ENCODE peak calls at places on chromosomes 3 and 15, in seven cellular contexts. One of them, this sample, is unnamed. For H3K4me1 and H3K27me3, the result is how much of the 10 kb centered on the place peaks cover.

GRCh38 chr15:40379853-40380252 is 2.7 kb upstream of the KNSTRN start:
- DNase-seq in psoas muscle: peak
- DNase-seq in heart left ventricle: peak
- DNase-seq in SK-N-SH: no peak
- DNase-seq in HepG2: peak
- DNase-seq in fibroblast of lung: peak
- DNase-seq in MM.1S: no peak
- DNase-seq in this sample: peak

GRCh38 chr3:81425198-81425868 is 336.1 kb downstream of the GBE1 start:
- DNase-seq in psoas muscle: no peak
- DNase-seq in heart left ventricle: no peak
- DNase-seq in SK-N-SH: no peak
- DNase-seq in HepG2: no peak
- DNase-seq in fibroblast of lung: no peak
- DNase-seq in MM.1S: no peak
- DNase-seq in this sample: no peak

GRCh38 chr3:185959609-185960517 is 22.0 kb upstream of the TRA2B start:
- DNase-seq in psoas muscle: no peak
- DNase-seq in heart left ventricle: no peak
- DNase-seq in SK-N-SH: no peak
- DNase-seq in HepG2: peak
- DNase-seq in fibroblast of lung: peak
- DNase-seq in MM.1S: no peak
- DNase-seq in this sample: no peak

GRCh38 chr15:25738171-25738792 is 124.8 kb downstream of the ATP10A start:
- DNase-seq in psoas muscle: no peak
- DNase-seq in heart left ventricle: no peak
- DNase-seq in SK-N-SH: no peak
- DNase-seq in HepG2: no peak
- DNase-seq in fibroblast of lung: peak
- DNase-seq in MM.1S: no peak
- DNase-seq in this sample: no peak

GRCh38 chr3:107487490-107487889 is 35.3 kb upstream of the BBX start:
- DNase-seq in psoas muscle: no peak
- DNase-seq in heart left ventricle: no peak
- DNase-seq in SK-N-SH: no peak
- DNase-seq in HepG2: no peak
- DNase-seq in fibroblast of lung: no peak
- DNase-seq in MM.1S: no peak
- DNase-seq in this sample: no peak

GRCh38 chr3:185318136-185318535 is 44.8 kb upstream of the MAP3K13 start:
- DNase-seq in psoas muscle: no peak
- DNase-seq in heart left ventricle: no peak
- DNase-seq in SK-N-SH: no peak
- DNase-seq in HepG2: peak
- DNase-seq in fibroblast of lung: no peak
- DNase-seq in MM.1S: no peak
- DNase-seq in this sample: no peak

GRCh38 chr3:69791111-69791510 is 51.8 kb downstream of the MITF start:
- DNase-seq in psoas muscle: peak
- DNase-seq in heart left ventricle: peak
- DNase-seq in SK-N-SH: no peak
- DNase-seq in HepG2: no peak
- DNase-seq in fibroblast of lung: peak
- DNase-seq in MM.1S: no peak
- DNase-seq in this sample: peak

GRCh38 chr3:100902572-100902971 is 90.6 kb downstream of the ABI3BP start:
- DNase-seq in psoas muscle: no peak
- DNase-seq in heart left ventricle: no peak
- DNase-seq in SK-N-SH: no peak
- DNase-seq in HepG2: no peak
- DNase-seq in fibroblast of lung: no peak
- DNase-seq in MM.1S: no peak
- DNase-seq in this sample: no peak

GRCh38 chr3:126811530-126811929 is 107.5 kb downstream of the CHCHD6 start:
- DNase-seq in psoas muscle: no peak
- DNase-seq in heart left ventricle: no peak
- DNase-seq in SK-N-SH: no peak
- DNase-seq in HepG2: no peak
- DNase-seq in fibroblast of lung: peak
- DNase-seq in MM.1S: no peak
- DNase-seq in this sample: no peak

GRCh38 chr3:187385296-187385695 is 17.1 kb downstream of the RTP4 start:
- DNase-seq in psoas muscle: no peak
- DNase-seq in heart left ventricle: no peak
- DNase-seq in SK-N-SH: no peak
- DNase-seq in HepG2: no peak
- DNase-seq in fibroblast of lung: no peak
- DNase-seq in MM.1S: no peak
- DNase-seq in this sample: no peak

GRCh38 chr15:80744411-80744810 is 34.8 kb upstream of the CEMIP start:
- DNase-seq in psoas muscle: no peak
- DNase-seq in heart left ventricle: no peak
- DNase-seq in SK-N-SH: no peak
- DNase-seq in HepG2: no peak
- DNase-seq in fibroblast of lung: no peak
- DNase-seq in MM.1S: no peak
- DNase-seq in this sample: no peak
- TF ChIP-seq CTCF in psoas muscle: no peak
- TF ChIP-seq CTCF in heart left ventricle: no peak
- TF ChIP-seq CTCF in SK-N-SH: no peak
- TF ChIP-seq CTCF in HepG2: no peak
- TF ChIP-seq CTCF in fibroblast of lung: no peak
- TF ChIP-seq CTCF in MM.1S: no peak
- TF ChIP-seq CTCF in this sample: no peak

GRCh38 chr3:124591699-124592098 is 138.6 kb upstream of the UMPS start:
- DNase-seq in psoas muscle: no peak
- DNase-seq in heart left ventricle: no peak
- DNase-seq in SK-N-SH: no peak
- DNase-seq in HepG2: no peak
- DNase-seq in fibroblast of lung: no peak
- DNase-seq in MM.1S: no peak
- DNase-seq in this sample: no peak
- H3K4me1 ChIP-seq in psoas muscle: under half
- H3K4me1 ChIP-seq in heart left ventricle: under half
- H3K4me1 ChIP-seq in SK-N-SH: under half
- H3K4me1 ChIP-seq in HepG2: under half
- H3K4me1 ChIP-seq in fibroblast of lung: under half
- H3K4me1 ChIP-seq in MM.1S: under half
- H3K4me1 ChIP-seq in this sample: under half

GRCh38 chr15:101827257-101827656 is 15.3 kb downstream of the OR4F15 start:
- DNase-seq in psoas muscle: no peak
- DNase-seq in heart left ventricle: no peak
- DNase-seq in SK-N-SH: no peak
- DNase-seq in HepG2: no peak
- DNase-seq in fibroblast of lung: peak
- DNase-seq in MM.1S: no peak
- DNase-seq in this sample: no peak
- H3K27me3 ChIP-seq in psoas muscle: under half
- H3K27me3 ChIP-seq in heart left ventricle: under half
- H3K27me3 ChIP-seq in SK-N-SH: under half
- H3K27me3 ChIP-seq in HepG2: under half
- H3K27me3 ChIP-seq in fibroblast of lung: under half
- H3K27me3 ChIP-seq in MM.1S: under half
- H3K27me3 ChIP-seq in this sample: under half

GRCh38 chr15:70033109-70033508 is 64.6 kb downstream of the TLE3 start:
- DNase-seq in psoas muscle: no peak
- DNase-seq in heart left ventricle: no peak
- DNase-seq in SK-N-SH: peak
- DNase-seq in HepG2: no peak
- DNase-seq in fibroblast of lung: no peak
- DNase-seq in MM.1S: no peak
- DNase-seq in this sample: no peak
- TF ChIP-seq CTCF in psoas muscle: no peak
- TF ChIP-seq CTCF in heart left ventricle: no peak
- TF ChIP-seq CTCF in SK-N-SH: no peak
- TF ChIP-seq CTCF in HepG2: no peak
- TF ChIP-seq CTCF in fibroblast of lung: no peak
- TF ChIP-seq CTCF in MM.1S: no peak
- TF ChIP-seq CTCF in this sample: no peak

GRCh38 chr3:139537325-139537724 is 2.2 kb downstream of the RBP1 start:
- DNase-seq in psoas muscle: no peak
- DNase-seq in heart left ventricle: no peak
- DNase-seq in SK-N-SH: peak
- DNase-seq in HepG2: peak
- DNase-seq in fibroblast of lung: no peak
- DNase-seq in MM.1S: no peak
- DNase-seq in this sample: no peak
- H3K4me1 ChIP-seq in psoas muscle: under half
- H3K4me1 ChIP-seq in heart left ventricle: half or more
- H3K4me1 ChIP-seq in SK-N-SH: half or more
- H3K4me1 ChIP-seq in HepG2: under half
- H3K4me1 ChIP-seq in fibroblast of lung: under half
- H3K4me1 ChIP-seq in MM.1S: under half
- H3K4me1 ChIP-seq in this sample: under half

DNA sequence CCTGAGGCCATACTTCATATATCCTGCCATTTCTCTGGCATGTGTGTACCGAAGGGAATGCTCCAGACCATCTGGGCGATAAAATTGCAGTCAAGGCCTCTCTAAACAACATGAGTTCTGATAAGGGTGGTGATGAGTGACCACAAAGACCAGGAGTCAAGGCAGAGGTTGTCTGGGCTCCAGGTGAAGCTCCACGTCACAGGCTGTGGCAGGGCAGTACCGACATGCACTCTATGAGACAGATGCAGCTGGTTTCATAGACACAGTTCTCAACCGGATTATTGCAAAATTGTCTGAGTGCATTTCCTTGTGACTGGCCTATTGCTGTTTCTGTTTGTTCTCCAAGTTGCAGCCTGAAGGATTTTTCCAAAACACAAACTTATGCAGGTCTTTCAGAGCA is 157.5 kb upstream of the HES1 start:
- DNase-seq in psoas muscle: no peak
- DNase-seq in heart left ventricle: no peak
- DNase-seq in SK-N-SH: no peak
- DNase-seq in HepG2: no peak
- DNase-seq in fibroblast of lung: no peak
- DNase-seq in MM.1S: no peak
- DNase-seq in this sample: no peak
- H3K27me3 ChIP-seq in psoas muscle: under half
- H3K27me3 ChIP-seq in heart left ventricle: under half
- H3K27me3 ChIP-seq in SK-N-SH: under half
- H3K27me3 ChIP-seq in HepG2: half or more
- H3K27me3 ChIP-seq in fibroblast of lung: under half
- H3K27me3 ChIP-seq in MM.1S: under half
- H3K27me3 ChIP-seq in this sample: under half

This sample was measured in left lung.